ENCODE peak calls at places on chromosomes 6 and 20, in four cellular contexts. One of them, this sample, is unnamed.

GRCh38 chr6:6752129-6752528 is 163.6 kb downstream of the LY86 start:
- DNase-seq in GM12878: no peak
- DNase-seq in HepG2: no peak
- DNase-seq in K562: no peak
- DNase-seq in this sample: no peak

GRCh38 chr6:27757307-27757706 is 154.9 kb downstream of the OR2B2 start:
- DNase-seq in GM12878: no peak
- DNase-seq in K562: peak
- DNase-seq in HepG2: no peak
- DNase-seq in this sample: no peak

GRCh38 chr6:17907467-17908229 is 79.8 kb downstream of the KIF13A start:
- DNase-seq in GM12878: no peak
- DNase-seq in HepG2: peak
- DNase-seq in K562: peak
- DNase-seq in this sample: no peak

GRCh38 chr20:48975955-48976354 is 54.4 kb downstream of the ARFGEF2 start:
- DNase-seq in K562: no peak
- DNase-seq in GM12878: no peak
- DNase-seq in HepG2: no peak
- DNase-seq in this sample: no peak

GRCh38 chr20:46631212-46631869 is 19.9 kb downstream of the SLC13A3 start:
- DNase-seq in GM12878: no peak
- DNase-seq in HepG2: peak
- DNase-seq in K562: no peak
- DNase-seq in this sample: no peak

GRCh38 chr20:51500936-51501335 is 41.6 kb downstream of the NFATC2 start:
- DNase-seq in GM12878: no peak
- DNase-seq in HepG2: no peak
- DNase-seq in K562: no peak
- DNase-seq in this sample: no peak

GRCh38 chr6:112525749-112526148 is 178.6 kb downstream of the RFPL4B start:
- DNase-seq in HepG2: no peak
- DNase-seq in K562: no peak
- DNase-seq in GM12878: no peak
- DNase-seq in this sample: no peak

GRCh38 chr20:35735828-35736470 is 6.1 kb downstream of the RBM39 start:
- DNase-seq in K562: no peak
- DNase-seq in GM12878: no peak
- DNase-seq in HepG2: no peak
- DNase-seq in this sample: no peak

GRCh38 chr20:63969851-63970713 is at the start of gene ZNF512B:
- DNase-seq in GM12878: no peak
- DNase-seq in K562: peak
- DNase-seq in HepG2: peak
- DNase-seq in this sample: peak

GRCh38 chr6:116015560-116015959 is 45.1 kb downstream of the FRK start:
- DNase-seq in HepG2: no peak
- DNase-seq in K562: no peak
- DNase-seq in GM12878: no peak
- DNase-seq in this sample: no peak

GRCh38 chr6:110534731-110535164 is 58.3 kb upstream of the SLC22A16 start:
- DNase-seq in GM12878: no peak
- DNase-seq in K562: no peak
- DNase-seq in HepG2: no peak
- DNase-seq in this sample: no peak

GRCh38 chr6:41040101-41040910 is 1.3 kb upstream of the UNC5CL start:
- DNase-seq in GM12878: no peak
- DNase-seq in K562: peak
- DNase-seq in HepG2: peak
- DNase-seq in this sample: no peak
- TF ChIP-seq BHLHE40 in GM12878: no peak
- TF ChIP-seq BHLHE40 in K562: no peak
- TF ChIP-seq BHLHE40 in HepG2: no peak
- TF ChIP-seq BHLHE40 in this sample: no peak

GRCh38 chr6:149153100-149153499 is 164.4 kb upstream of the TAB2 start:
- DNase-seq in K562: no peak
- DNase-seq in GM12878: no peak
- DNase-seq in HepG2: no peak
- DNase-seq in this sample: no peak

GRCh38 chr6:149152521-149152920 is 165.0 kb upstream of the TAB2 start:
- DNase-seq in K562: no peak
- DNase-seq in GM12878: no peak
- DNase-seq in HepG2: no peak
- DNase-seq in this sample: no peak

GRCh38 chr6:149153637-149154036 is 163.9 kb upstream of the TAB2 start:
- DNase-seq in K562: no peak
- DNase-seq in HepG2: no peak
- DNase-seq in GM12878: no peak
- DNase-seq in this sample: no peak

GRCh38 chr6:149157126-149157525 is 160.4 kb upstream of the TAB2 start:
- DNase-seq in K562: no peak
- DNase-seq in HepG2: no peak
- DNase-seq in GM12878: no peak
- DNase-seq in this sample: no peak

DNA sequence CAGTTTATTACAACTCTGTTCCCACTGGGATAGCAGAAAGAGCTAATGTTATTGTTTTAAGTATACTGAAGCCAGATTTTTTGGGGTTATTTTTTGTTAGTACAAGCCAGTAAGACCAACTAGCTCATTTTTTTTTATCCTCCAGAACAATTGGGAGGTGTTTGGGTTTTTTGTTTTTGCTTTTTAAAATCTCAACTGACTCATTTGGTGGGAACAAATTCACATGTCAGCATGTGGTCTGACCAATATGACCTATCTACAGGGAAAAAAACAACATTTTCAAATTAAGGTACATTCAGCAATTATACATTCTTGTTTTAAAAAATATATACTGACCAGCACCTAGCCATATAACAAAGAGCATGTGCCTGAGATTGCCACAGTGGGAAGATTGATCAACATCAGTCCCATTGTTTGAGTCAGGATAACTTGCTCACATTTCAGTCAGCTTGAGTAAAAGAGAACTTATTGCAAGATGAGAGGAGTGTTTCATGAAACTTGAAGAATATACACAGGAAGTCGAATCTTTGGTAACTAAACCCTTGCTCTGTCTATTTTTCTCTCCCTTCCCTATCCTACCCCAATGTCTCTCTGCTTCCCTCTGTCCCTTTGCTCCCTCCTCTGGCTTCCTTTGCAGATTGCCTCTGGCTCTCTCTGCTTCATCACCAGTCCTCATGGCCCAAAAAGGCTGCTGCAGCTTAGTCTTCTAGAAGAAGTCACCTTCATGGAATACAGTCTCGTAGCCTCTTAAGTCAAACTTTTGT is 163.2 kb upstream of the TAB2 start:
- DNase-seq in HepG2: no peak
- DNase-seq in K562: no peak
- DNase-seq in GM12878: no peak
- DNase-seq in this sample: no peak
- TF ChIP-seq FOXM1 in HepG2: no peak
- TF ChIP-seq FOXM1 in K562: no peak
- TF ChIP-seq FOXM1 in GM12878: no peak
- TF ChIP-seq FOXM1 in this sample: no peak

DNA sequence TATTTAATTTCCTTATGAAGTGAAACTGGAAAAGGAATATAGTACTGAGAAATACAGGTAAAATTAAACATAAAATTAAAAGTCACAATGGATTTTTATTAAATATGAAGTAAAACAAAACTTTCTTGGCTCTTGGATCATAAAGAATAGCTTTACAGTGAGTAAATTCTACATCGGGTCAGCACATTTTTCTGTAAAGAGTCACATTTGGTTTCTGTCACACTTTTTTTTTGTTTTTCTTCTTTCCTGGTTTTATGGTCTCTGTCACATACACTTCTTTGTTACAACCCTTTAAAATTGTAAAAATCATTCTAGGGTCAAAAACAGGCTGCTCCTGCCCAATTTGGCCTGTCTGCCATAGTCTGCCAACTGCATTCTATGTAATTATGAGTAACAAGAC is 254.4 kb upstream of the POU3F2 start:
- DNase-seq in K562: no peak
- DNase-seq in HepG2: no peak
- DNase-seq in GM12878: no peak
- DNase-seq in this sample: no peak
- TF ChIP-seq BHLHE40 in K562: no peak
- TF ChIP-seq BHLHE40 in HepG2: no peak
- TF ChIP-seq BHLHE40 in GM12878: no peak
- TF ChIP-seq BHLHE40 in this sample: no peak

GRCh38 chr20:60046860-60047259 is 88.6 kb downstream of the CDH26 start:
- DNase-seq in GM12878: no peak
- DNase-seq in K562: no peak
- DNase-seq in HepG2: no peak
- DNase-seq in this sample: no peak

GRCh38 chr20:60049601-60050000 is 91.4 kb downstream of the CDH26 start:
- DNase-seq in GM12878: no peak
- DNase-seq in K562: no peak
- DNase-seq in HepG2: no peak
- DNase-seq in this sample: no peak

GRCh38 chr20:60048634-60049578 is 90.7 kb downstream of the CDH26 start:
- DNase-seq in GM12878: no peak
- DNase-seq in HepG2: no peak
- DNase-seq in K562: peak
- DNase-seq in this sample: no peak

GRCh38 chr20:60046436-60046835 is 88.2 kb downstream of the CDH26 start:
- DNase-seq in K562: no peak
- DNase-seq in GM12878: no peak
- DNase-seq in HepG2: no peak
- DNase-seq in this sample: no peak

GRCh38 chr20:60046011-60046413 is 87.8 kb downstream of the CDH26 start:
- DNase-seq in GM12878: no peak
- DNase-seq in HepG2: no peak
- DNase-seq in K562: no peak
- DNase-seq in this sample: no peak
- TF ChIP-seq FOXM1 in GM12878: no peak
- TF ChIP-seq FOXM1 in HepG2: no peak
- TF ChIP-seq FOXM1 in K562: no peak
- TF ChIP-seq FOXM1 in this sample: no peak

DNA sequence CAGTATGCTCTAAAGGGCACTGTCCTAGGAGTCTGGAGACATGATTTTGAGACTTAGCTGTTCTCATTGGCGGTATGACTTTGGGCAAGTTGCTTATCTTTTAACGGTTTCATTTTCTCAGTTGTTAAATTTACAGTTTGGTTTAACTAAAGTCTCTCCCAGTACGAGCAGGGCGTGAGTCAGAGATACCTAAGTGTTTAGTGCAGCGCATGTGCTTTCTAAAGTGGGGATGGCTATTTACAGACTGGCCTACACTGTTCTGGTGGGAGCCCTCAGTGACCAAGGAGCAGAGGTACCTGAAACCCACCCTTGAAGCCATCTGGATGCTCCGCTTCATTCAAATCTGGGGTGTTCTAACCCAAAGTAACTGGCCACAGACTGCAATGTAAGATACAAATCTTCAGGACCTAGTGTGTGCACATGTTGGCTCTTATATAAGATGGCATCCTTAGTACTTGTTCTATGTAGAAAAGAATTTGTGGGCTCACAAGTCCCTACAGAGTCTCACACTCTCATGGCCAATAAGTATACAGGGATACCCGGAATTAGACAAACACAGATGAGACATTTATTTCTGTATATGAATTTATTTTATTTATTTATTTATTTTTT is 10.7 kb downstream of the MSH5 start:
- DNase-seq in K562: no peak
- DNase-seq in GM12878: no peak
- DNase-seq in HepG2: no peak
- DNase-seq in this sample: no peak
- TF ChIP-seq BHLHE40 in K562: no peak
- TF ChIP-seq BHLHE40 in GM12878: no peak
- TF ChIP-seq BHLHE40 in HepG2: no peak
- TF ChIP-seq BHLHE40 in this sample: no peak

DNA sequence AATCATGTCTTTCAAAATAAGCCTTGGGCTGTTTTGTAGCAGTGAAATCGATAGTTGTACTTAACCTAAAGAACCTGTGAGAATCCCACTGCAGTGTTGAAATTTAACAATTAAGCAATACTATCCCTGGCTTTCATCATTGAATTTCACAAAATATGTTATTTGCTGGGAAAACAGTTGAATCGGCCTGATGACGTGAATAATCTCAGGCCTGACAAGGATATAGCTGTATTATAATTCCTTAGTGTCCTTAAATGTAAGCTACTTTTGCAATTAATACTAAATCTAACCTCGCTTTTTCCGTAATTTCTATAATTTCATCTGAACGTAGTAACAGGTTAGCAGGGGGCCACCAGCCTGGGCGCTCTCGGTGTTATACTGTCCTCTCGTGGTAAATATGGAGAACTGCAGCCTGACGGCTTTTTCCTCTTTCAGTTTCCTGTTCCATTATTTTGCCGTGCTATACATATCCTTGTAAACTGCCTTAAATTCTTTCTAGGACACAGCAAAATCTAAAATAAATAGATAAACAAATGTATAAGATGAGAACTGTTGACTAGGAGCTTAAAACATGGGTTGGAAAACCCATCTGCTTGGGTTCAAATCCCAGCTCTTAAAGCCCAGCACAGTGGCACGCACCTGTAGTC is 24.0 kb downstream of the MTFR2 start:
- DNase-seq in K562: peak
- DNase-seq in GM12878: no peak
- DNase-seq in HepG2: peak
- DNase-seq in this sample: peak
- TF ChIP-seq FOXM1 in K562: no peak
- TF ChIP-seq FOXM1 in GM12878: peak
- TF ChIP-seq FOXM1 in HepG2: no peak
- TF ChIP-seq FOXM1 in this sample: no peak

GRCh38 chr6:135798751-135799515 is 52.6 kb upstream of the PDE7B start:
- DNase-seq in HepG2: no peak
- DNase-seq in K562: no peak
- DNase-seq in GM12878: no peak
- DNase-seq in this sample: no peak
- TF ChIP-seq BHLHE40 in HepG2: no peak
- TF ChIP-seq BHLHE40 in K562: no peak
- TF ChIP-seq BHLHE40 in GM12878: no peak
- TF ChIP-seq BHLHE40 in this sample: no peak

GRCh38 chr20:34109442-34109841 is 2.6 kb downstream of the EIF2S2 start:
- DNase-seq in HepG2: no peak
- DNase-seq in K562: no peak
- DNase-seq in GM12878: no peak
- DNase-seq in this sample: no peak
- TF ChIP-seq FOXM1 in HepG2: no peak
- TF ChIP-seq FOXM1 in K562: no peak
- TF ChIP-seq FOXM1 in GM12878: no peak
- TF ChIP-seq FOXM1 in this sample: no peak

DNA sequence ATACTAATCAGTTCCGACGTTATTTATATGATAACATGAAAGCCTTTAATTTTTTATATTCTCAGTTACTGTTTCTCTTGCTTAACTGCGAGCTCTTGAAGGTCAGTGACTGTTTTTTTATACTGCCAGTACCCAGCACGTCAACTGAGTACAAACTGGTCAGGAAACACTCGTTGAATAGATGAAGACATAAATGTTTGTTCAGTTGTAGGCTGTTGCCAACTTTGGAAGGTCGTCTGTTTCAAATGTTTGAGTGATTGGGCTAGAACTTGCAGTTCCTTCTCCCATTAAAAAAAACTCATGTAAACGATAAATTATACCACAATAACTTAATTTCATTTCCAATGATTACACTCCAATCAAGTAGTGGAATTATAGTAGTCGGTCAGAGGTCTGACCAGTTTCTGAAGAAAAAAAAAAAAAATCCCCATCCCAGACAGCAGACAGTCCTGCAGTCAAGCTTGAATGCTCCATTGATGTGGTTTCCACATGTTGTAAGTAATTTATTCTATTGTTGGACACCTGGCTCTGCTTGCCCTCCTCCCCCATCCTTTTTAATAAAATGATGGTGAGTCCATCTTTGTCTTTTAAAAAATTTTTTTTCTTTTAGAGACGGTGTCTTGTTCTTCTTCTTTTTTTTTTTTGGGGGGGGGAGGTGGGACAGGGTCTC is 81.1 kb downstream of the SASH1 start:
- DNase-seq in HepG2: no peak
- DNase-seq in K562: no peak
- DNase-seq in GM12878: no peak
- DNase-seq in this sample: no peak
- TF ChIP-seq BHLHE40 in HepG2: no peak
- TF ChIP-seq BHLHE40 in K562: no peak
- TF ChIP-seq BHLHE40 in GM12878: no peak
- TF ChIP-seq BHLHE40 in this sample: no peak